ENCODE peak calls at places on chromosomes 12 and 14, in six cellular contexts. L, Y, T, F, C and U are unnamed samples.

GRCh38 chr12:20507061-20507460 is 138.7 kb downstream of the PDE3A start:
- DNase-seq in L (no peak), Y (no peak), T (no peak), F (no peak), C (no peak), U (no peak)

GRCh38 chr14:75495882-75496281 is 26.4 kb upstream of the BATF start:
- DNase-seq in L (no peak), Y (no peak), T (no peak), F (no peak), C (no peak), U (no peak)

GRCh38 chr12:50302686-50303085 is 19.4 kb upstream of the LIMA1 start:
- DNase-seq in L (no peak), Y (no peak), T (no peak), F (no peak), C (no peak), U (no peak)

GRCh38 chr12:38543151-38543550 is 226.6 kb downstream of the ALG10B start:
- DNase-seq in L (no peak), Y (no peak), T (no peak), F (no peak), C (no peak), U (no peak)

GRCh38 chr12:89236748-89237428 is 115.4 kb downstream of the DUSP6 start:
- DNase-seq in L (no peak), Y (no peak), T (no peak), F (no peak), C (no peak), U (no peak)

GRCh38 chr14:77133718-77134338 is 7.8 kb downstream of the ZDHHC22 start:
- DNase-seq in L (peak), Y (no peak), T (peak), F (no peak), C (no peak), U (peak)

GRCh38 chr14:60195179-60195810 is 30.1 kb upstream of the DHRS7 start:
- DNase-seq in L (no peak), Y (no peak), T (peak), F (no peak), C (no peak), U (no peak)

GRCh38 chr14:95609398-95609990 is 74.6 kb downstream of the GLRX5 start:
- DNase-seq in L (peak), Y (no peak), T (peak), F (no peak), C (no peak), U (peak)

GRCh38 chr12:11651785-11652184 is 2.3 kb downstream of the ETV6 start:
- DNase-seq in L (no peak), Y (no peak), T (peak), F (no peak), C (no peak), U (no peak)

GRCh38 chr14:76996563-76997146 is 31.9 kb downstream of the IRF2BPL start:
- DNase-seq in L (no peak), Y (no peak), T (no peak), F (no peak), C (no peak), U (no peak)

GRCh38 chr14:105179191-105179590 is 1.9 kb downstream of the NUDT14 start:
- DNase-seq in L (no peak), Y (no peak), T (no peak), F (no peak), C (no peak), U (no peak)

GRCh38 chr14:95472819-95473251 is 43.6 kb downstream of the SYNE3 start:
- DNase-seq in L (no peak), Y (no peak), T (peak), F (no peak), C (no peak), U (no peak)

GRCh38 chr12:79238246-79238645 is 373.7 kb downstream of the SYT1 start:
- DNase-seq in L (no peak), Y (no peak), T (no peak), F (no peak), C (no peak), U (no peak)

GRCh38 chr12:108320503-108321293 is 18.4 kb downstream of the CMKLR1 start:
- DNase-seq in L (no peak), Y (no peak), T (peak), F (no peak), C (no peak), U (peak)

GRCh38 chr14:70884595-70885342 is 22.5 kb upstream of the PCNX1 start:
- DNase-seq in L (no peak), Y (no peak), T (no peak), F (no peak), C (no peak), U (no peak)

GRCh38 chr14:86790408-86791364 is 1202.3 kb downstream of the GALC start:
- DNase-seq in L (no peak), Y (no peak), T (no peak), F (no peak), C (no peak), U (no peak)

GRCh38 chr14:22070119-22070982 is 396.7 kb upstream of the OR4E1 start:
- DNase-seq in L (no peak), Y (no peak), T (peak), F (no peak), C (no peak), U (no peak)

GRCh38 chr12:88153959-88154358 is 11.9 kb downstream of the TMTC3 start:
- DNase-seq in L (no peak), Y (no peak), T (peak), F (no peak), C (no peak), U (no peak)

GRCh38 chr12:71333418-71333817 is 106.2 kb upstream of the LGR5 start:
- DNase-seq in L (no peak), Y (no peak), T (no peak), F (no peak), C (no peak), U (no peak)

GRCh38 chr12:4134833-4135597 is 138.5 kb upstream of the CCND2 start:
- DNase-seq in L (peak), Y (peak), T (no peak), F (no peak), C (no peak), U (no peak)

GRCh38 chr12:15532364-15532977 is 210.2 kb downstream of the PTPRO start:
- DNase-seq in L (peak), Y (peak), T (peak), F (no peak), C (no peak), U (peak)

GRCh38 chr12:43805857-43806736 is at the start of gene TWF1:
- DNase-seq in L (peak), Y (peak), T (peak), F (peak), C (peak), U (peak)

GRCh38 chr14:98347686-98348085 is 924.3 kb downstream of the BCL11B start:
- DNase-seq in L (no peak), Y (no peak), T (no peak), F (no peak), C (no peak), U (no peak)

GRCh38 chr12:79373896-79374499 is 316.8 kb downstream of the PAWR start:
- DNase-seq in L (peak), Y (no peak), T (peak), F (no peak), C (no peak), U (peak)

GRCh38 chr14:64806202-64806861 is 73.4 kb downstream of the SPTB start:
- DNase-seq in L (no peak), Y (peak), T (no peak), F (no peak), C (no peak), U (no peak)

GRCh38 chr14:69069020-69069421 is 83.9 kb downstream of the DCAF5 start:
- DNase-seq in L (no peak), Y (no peak), T (no peak), F (no peak), C (no peak), U (no peak)

GRCh38 chr12:46082473-46082872 is 92.1 kb upstream of the SCAF11 start:
- DNase-seq in L (no peak), Y (no peak), T (no peak), F (no peak), C (no peak), U (no peak)

GRCh38 chr14:105908481-105908911 is 382.1 kb downstream of the TMEM121 start:
- DNase-seq in L (no peak), Y (no peak), T (no peak), F (no peak), C (no peak), U (peak)

GRCh38 chr12:68326720-68327119 is 5.4 kb downstream of the MDM1 start:
- DNase-seq in L (no peak), Y (no peak), T (no peak), F (no peak), C (no peak), U (no peak)

GRCh38 chr12:54287316-54288157 is 7.0 kb downstream of the HNRNPA1 start:
- DNase-seq in L (no peak), Y (no peak), T (no peak), F (no peak), C (no peak), U (no peak)

GRCh38 chr12:124567035-124567672 is at the start of gene NCOR2:
- DNase-seq in L (no peak), Y (no peak), T (peak), F (peak), C (peak), U (peak)

GRCh38 chr14:91008759-91009409 is 51.6 kb downstream of the RPS6KA5 start:
- DNase-seq in L (no peak), Y (no peak), T (no peak), F (no peak), C (no peak), U (no peak)